ENCODE peak calls at places on chromosome 21, in six cellular contexts. C, H, U, R, P and X are unnamed samples.

GRCh38 chr21:45580576-45581321 is 38.5 kb upstream of the SLC19A1 start:
- DNase-seq in R (peak), U (no peak), C (no peak), P (no peak), H (no peak), X (no peak)

GRCh38 chr21:42062543-42063022 is 8.5 kb upstream of the UMODL1 start:
- DNase-seq in H (peak), U (no peak), R (peak), C (no peak), P (no peak), X (no peak)

GRCh38 chr21:14097881-14098499 is 112.8 kb downstream of the LIPI start:
- DNase-seq in R (no peak), C (no peak), U (no peak), P (no peak), H (no peak), X (no peak)

GRCh38 chr21:45554477-45555175 is 12.4 kb upstream of the SLC19A1 start:
- DNase-seq in U (peak), H (peak), P (peak), R (peak), C (peak), X (peak)

GRCh38 chr21:44298301-44298700 is 1.6 kb upstream of the PFKL start:
- DNase-seq in U (no peak), C (no peak), P (no peak), R (no peak), H (no peak), X (no peak)

GRCh38 chr21:41612674-41613250 is 104.8 kb upstream of the TMPRSS2 start:
- DNase-seq in P (no peak), R (peak), H (no peak), C (no peak), U (peak), X (no peak)

GRCh38 chr21:46245213-46245915 is 16.8 kb upstream of the LSS start:
- DNase-seq in H (no peak), P (no peak), C (no peak), R (no peak), U (no peak), X (no peak)

GRCh38 chr21:45700461-45700860 is 56.9 kb downstream of the PCBP3 start:
- DNase-seq in C (no peak), R (no peak), H (no peak), U (no peak), P (no peak), X (no peak)

GRCh38 chr21:42199488-42200463 is 19.2 kb upstream of the ABCG1 start:
- DNase-seq in R (no peak), C (no peak), P (no peak), H (no peak), U (peak), X (peak)

GRCh38 chr21:42621166-42621827 is 32.1 kb upstream of the PDE9A start:
- DNase-seq in U (no peak), R (no peak), C (no peak), P (no peak), H (no peak), X (no peak)

GRCh38 chr21:18614327-18614726 is 210.7 kb upstream of the TMPRSS15 start:
- DNase-seq in U (no peak), P (no peak), C (no peak), H (no peak), R (no peak), X (no peak)

GRCh38 chr21:44593598-44594405 is 1.5 kb upstream of the KRTAP10-6 start:
- DNase-seq in U (no peak), P (no peak), H (no peak), C (no peak), R (no peak), X (no peak)

GRCh38 chr21:16741228-16741665 is 771.6 kb upstream of the CXADR start:
- DNase-seq in P (no peak), U (no peak), H (no peak), C (no peak), R (no peak), X (no peak)

GRCh38 chr21:44609193-44609592 is 2.7 kb upstream of the KRTAP10-8 start:
- DNase-seq in H (no peak), U (no peak), R (no peak), C (no peak), P (no peak), X (no peak)

GRCh38 chr21:38114717-38115333 is 142.0 kb upstream of the KCNJ15 start:
- DNase-seq in P (no peak), C (no peak), U (no peak), H (no peak), R (no peak), X (no peak)

GRCh38 chr21:43687566-43688395 is 28.4 kb downstream of the RRP1B start:
- DNase-seq in P (no peak), H (no peak), C (no peak), U (no peak), R (no peak), X (no peak)

GRCh38 chr21:18549214-18549905 is 145.8 kb upstream of the TMPRSS15 start:
- DNase-seq in R (no peak), P (no peak), U (no peak), C (no peak), H (no peak), X (peak)

GRCh38 chr21:43203523-43204080 is 34.8 kb downstream of the CRYAA start:
- DNase-seq in H (no peak), C (no peak), P (no peak), R (no peak), U (no peak), X (no peak)

GRCh38 chr21:42232176-42232825 is 13.4 kb downstream of the ABCG1 start:
- DNase-seq in U (no peak), R (no peak), P (no peak), C (no peak), H (no peak), X (no peak)

GRCh38 chr21:36571556-36571955 is 91.6 kb upstream of the CLDN14 start:
- DNase-seq in H (no peak), C (no peak), U (no peak), R (no peak), P (no peak), X (no peak)

GRCh38 chr21:44873356-44874239 is at the start of gene PTTG1IP:
- DNase-seq in R (peak), C (peak), P (no peak), H (peak), U (peak), X (peak)

GRCh38 chr21:44899768-44900558 is 20.7 kb downstream of the ITGB2 start:
- DNase-seq in P (no peak), H (no peak), U (no peak), C (no peak), R (no peak), X (no peak)

GRCh38 chr21:31873696-31874599 is 1.1 kb downstream of the HUNK start:
- DNase-seq in U (peak), R (peak), H (peak), P (no peak), C (no peak), X (no peak)

GRCh38 chr21:18409579-18409978 is 6.0 kb upstream of the TMPRSS15 start:
- DNase-seq in C (no peak), H (no peak), P (no peak), R (no peak), U (no peak), X (no peak)

GRCh38 chr21:36901575-36901974 is 64.9 kb downstream of the HLCS start:
- DNase-seq in H (no peak), C (no peak), P (no peak), R (no peak), U (no peak), X (no peak)

GRCh38 chr21:45405819-45406762 is 1.1 kb downstream of the COL18A1 start:
- DNase-seq in R (no peak), P (no peak), U (no peak), H (no peak), C (no peak), X (peak)

GRCh38 chr21:32412162-32412997 is at the start of gene EVA1C:
- DNase-seq in H (no peak), R (peak), C (no peak), U (peak), P (no peak), X (peak)

GRCh38 chr21:45538381-45539045 is 3.7 kb downstream of the SLC19A1 start:
- DNase-seq in U (no peak), P (no peak), C (no peak), H (no peak), R (peak), X (no peak)

DNA sequence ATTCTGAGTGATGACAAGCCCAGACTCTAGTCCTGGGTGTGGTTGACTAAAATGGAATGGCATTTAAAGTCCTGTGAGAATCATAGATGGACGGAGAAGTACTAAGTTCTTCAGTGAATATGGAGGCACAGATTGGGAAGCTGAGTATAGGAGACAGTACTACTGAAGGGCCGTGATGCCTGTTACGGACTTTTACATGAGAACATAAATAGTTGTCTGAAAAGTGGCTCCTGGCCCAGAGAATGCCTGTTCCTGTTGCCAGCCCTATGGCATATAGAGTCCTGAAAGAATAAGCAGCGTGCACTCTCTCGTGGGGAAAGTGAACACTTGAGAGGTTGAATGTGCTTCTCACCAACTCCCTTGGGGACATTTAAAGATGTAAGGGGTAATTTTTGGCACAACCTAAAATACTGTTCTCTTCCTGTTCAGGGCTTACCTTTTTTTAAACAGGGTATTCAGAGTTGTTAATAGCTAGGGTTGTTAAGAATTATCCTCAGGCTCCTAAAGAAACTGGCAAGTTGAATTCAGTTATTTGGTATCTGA is 20.4 kb downstream of the CCT8 start:
- DNase-seq in H (no peak), R (no peak), U (no peak), P (no peak), C (no peak), X (no peak)
- TF ChIP-seq POLR2AphosphoS5 in H (no peak), R (no peak), U (no peak), P (no peak), C (no peak), X (no peak)

GRCh38 chr21:34808569-34809204 is 139.9 kb downstream of the CLIC6 start:
- DNase-seq in P (no peak), R (no peak), U (no peak), H (no peak), C (no peak), X (peak)

GRCh38 chr21:34807146-34807880 is 138.5 kb downstream of the CLIC6 start:
- DNase-seq in P (peak), C (no peak), R (no peak), H (no peak), U (no peak), X (peak)

GRCh38 chr21:34806423-34806822 is 137.6 kb downstream of the CLIC6 start:
- DNase-seq in R (no peak), U (no peak), H (no peak), P (no peak), C (no peak), X (no peak)

GRCh38 chr21:34809822-34810221 is 141.0 kb downstream of the CLIC6 start:
- DNase-seq in P (no peak), U (no peak), H (no peak), C (no peak), R (no peak), X (no peak)

DNA sequence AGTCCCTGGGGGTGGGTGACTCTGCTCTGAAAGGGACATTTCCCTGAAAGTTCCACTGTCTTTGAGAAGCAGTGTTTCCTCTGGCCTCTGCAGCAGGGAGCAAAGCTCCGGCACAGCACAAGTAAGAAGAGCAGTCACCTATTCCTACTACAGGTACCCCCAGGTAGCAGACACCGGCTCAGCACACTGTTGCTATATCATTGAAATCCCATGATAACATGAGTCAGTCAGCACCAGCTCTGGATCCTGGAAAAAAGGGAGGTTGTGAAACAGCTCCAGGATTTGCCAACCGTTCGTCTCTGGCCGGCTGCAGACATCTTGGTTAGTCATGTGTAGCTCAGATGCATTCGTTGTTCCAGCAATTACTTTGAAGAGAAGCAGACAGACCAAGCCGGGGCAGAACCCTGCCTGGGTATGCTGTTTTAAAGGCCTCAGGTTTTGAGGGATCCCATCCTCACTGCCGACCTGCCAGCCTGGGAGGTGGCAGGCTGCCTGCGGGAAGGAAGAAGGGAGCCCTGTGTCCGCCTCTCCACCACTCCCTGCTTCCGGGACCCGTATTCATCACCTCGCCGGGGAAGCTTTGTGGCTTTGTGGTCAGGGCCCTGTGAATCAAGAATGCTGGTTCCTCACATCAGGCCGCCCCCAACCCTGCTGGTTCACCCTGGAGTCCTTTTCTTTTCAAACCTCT is 139.2 kb downstream of the CLIC6 start:
- DNase-seq in P (peak), C (peak), R (peak), H (no peak), U (no peak), X (peak)
- TF ChIP-seq POLR2AphosphoS5 in P (no peak), C (peak), R (no peak), H (no peak), U (no peak), X (peak)

DNA sequence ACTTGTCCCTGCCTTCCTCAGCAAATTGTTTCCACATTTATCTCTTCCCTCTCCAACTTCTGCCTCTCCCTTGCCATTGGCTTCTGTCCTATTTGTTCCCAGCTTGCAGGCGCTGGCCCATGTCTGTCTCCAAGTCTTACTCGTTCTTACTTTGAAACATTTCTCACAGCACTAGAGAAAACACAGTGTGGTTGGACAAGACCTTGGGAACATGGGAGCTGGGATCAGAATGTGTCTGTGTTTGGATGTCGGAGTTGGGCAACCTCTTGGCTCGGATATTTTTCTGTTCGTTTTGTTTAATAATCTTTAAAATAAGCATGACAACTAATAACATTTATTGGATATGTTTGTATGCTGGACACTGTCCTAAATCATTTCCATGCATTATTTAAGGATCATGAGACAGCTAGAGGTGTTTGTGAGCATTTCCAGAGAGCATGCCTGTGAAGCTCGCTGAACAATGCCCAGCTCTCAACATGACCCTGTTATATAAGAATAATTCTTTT is 5.9 kb upstream of the BRWD1 start:
- DNase-seq in U (no peak), P (no peak), H (no peak), R (no peak), C (no peak), X (no peak)
- TF ChIP-seq POLR2AphosphoS5 in U (no peak), P (no peak), H (no peak), R (no peak), C (no peak), X (no peak)

GRCh38 chr21:26847951-26848350 is 2.7 kb upstream of the ADAMTS1 start:
- DNase-seq in P (no peak), C (no peak), U (no peak), R (no peak), H (no peak), X (no peak)

GRCh38 chr21:26845066-26845749 is at the start of gene ADAMTS1:
- DNase-seq in U (peak), C (no peak), P (no peak), R (peak), H (no peak), X (peak)

GRCh38 chr21:26844258-26845065 is 747 bp downstream of the ADAMTS1 start:
- DNase-seq in R (no peak), P (no peak), H (no peak), C (no peak), U (peak), X (peak)

GRCh38 chr21:26845750-26846035 is 484 bp upstream of the ADAMTS1 start:
- DNase-seq in R (no peak), C (no peak), P (no peak), H (no peak), U (no peak), X (no peak)

GRCh38 chr21:26846036-26846931 is 1.1 kb upstream of the ADAMTS1 start:
- DNase-seq in H (no peak), U (peak), C (no peak), R (peak), P (no peak), X (peak)
- TF ChIP-seq POLR2AphosphoS5 in H (no peak), U (peak), C (no peak), R (peak), P (no peak), X (peak)